ENCODE peak calls at places on chromosome X, in seven cellular contexts. E is CD8-positive, alpha-beta T cell; I is NCI-H2081; X is left ventricle myocardium inferior; A is NCI-H510A; U is activated CD4-positive, alpha-beta T cell treated with anti-CD3 and anti-CD28 coated beads, Interleukin-2, amount 10 ng/mL, durations not matched to agents 7 days and 5 days; G is GM10248. H is an unnamed sample.

GRCh38 chrX:107707866-107708265 is 67.7 kb downstream of the TSC22D3 start:
- DNase-seq in E (no peak), I (no peak), X (no peak), A (no peak), U (no peak), G (no peak), H (no peak)

GRCh38 chrX:84737471-84737871 is 235.2 kb upstream of the HDX start:
- DNase-seq in E (no peak), I (no peak), X (peak; percentile 10), A (no peak), U (no peak), G (no peak), H (no peak)

GRCh38 chrX:39309721-39310152 is 508.5 kb downstream of the MID1IP1 start:
- DNase-seq in E (peak; percentile 38), I (no peak), X (peak; percentile 18), A (no peak), U (peak; percentile 61), G (no peak), H (no peak)

GRCh38 chrX:49710744-49711319 is 15.0 kb upstream of the PAGE1 start:
- DNase-seq in E (no peak), I (no peak), X (no peak), A (no peak), U (no peak), G (no peak), H (no peak)

GRCh38 chrX:134570899-134571298 is 87.4 kb downstream of the PLAC1 start:
- DNase-seq in E (no peak), I (no peak), X (no peak), A (no peak), U (no peak), G (no peak), H (no peak)

GRCh38 chrX:38304010-38304409 is 23.3 kb downstream of the RPGR start:
- DNase-seq in E (no peak), I (no peak), X (no peak), A (no peak), U (no peak), G (no peak), H (no peak)

GRCh38 chrX:38192007-38192625 is 28.6 kb downstream of the SRPX start:
- DNase-seq in E (no peak), I (no peak), X (no peak), A (no peak), U (no peak), G (no peak), H (no peak)

GRCh38 chrX:93985621-93986020 is 311.6 kb downstream of the FAM133A start:
- DNase-seq in E (no peak), I (no peak), X (no peak), A (no peak), U (no peak), G (no peak), H (no peak)

GRCh38 chrX:698246-698645 is 67.7 kb downstream of the SHOX start:
- DNase-seq in E (no peak), I (no peak), X (no peak), A (no peak), U (no peak), G (no peak), H (no peak)